ENCODE peak calls at places on chromosomes 13 and 19, in five cellular contexts. C is breast epithelium, L is OCI-LY7, Z is brain microvascular endothelial cell, R is small intestine. J is an unnamed sample.

GRCh38 chr19:41869374-41869955 is 7.6 kb upstream of the CD79A start:
- DNase-seq in C (no peak), L (peak), Z (no peak), R (no peak), J (no peak)

GRCh38 chr19:262125-262524 is 29.1 kb downstream of the PLPP2 start:
- DNase-seq in C (no peak), L (no peak), Z (no peak), R (no peak), J (no peak)

GRCh38 chr19:11463391-11463790 is 17.5 kb downstream of the ELAVL3 start:
- DNase-seq in C (no peak), L (peak), Z (no peak), R (no peak), J (no peak)

GRCh38 chr13:80239571-80240255 is 101.2 kb downstream of the SPRY2 start:
- DNase-seq in C (no peak), L (no peak), Z (no peak), R (no peak), J (no peak)

GRCh38 chr13:74305876-74306275 is 171.7 kb upstream of the KLF12 start:
- DNase-seq in C (no peak), L (no peak), Z (no peak), R (no peak), J (no peak)

GRCh38 chr13:49308104-49308875 is 60.6 kb downstream of the CDADC1 start:
- DNase-seq in C (peak), L (no peak), Z (peak), R (no peak), J (no peak)

GRCh38 chr13:73274147-73274546 is 215.3 kb downstream of the KLF5 start:
- DNase-seq in C (no peak), L (no peak), Z (no peak), R (no peak), J (no peak)

GRCh38 chr13:78160793-78161192 is 242.2 kb upstream of the EDNRB start:
- DNase-seq in C (no peak), L (no peak), Z (no peak), R (no peak), J (no peak)

GRCh38 chr13:41565221-41565620 is 107.9 kb downstream of the RGCC start:
- DNase-seq in C (no peak), L (no peak), Z (peak), R (no peak), J (no peak)

GRCh38 chr19:19451429-19452240 is 46.2 kb downstream of the GATAD2A start:
- DNase-seq in C (no peak), L (no peak), Z (no peak), R (no peak), J (no peak)

GRCh38 chr19:50269653-50270052 is 59.5 kb downstream of the KCNC3 start:
- DNase-seq in C (no peak), L (no peak), Z (no peak), R (no peak), J (no peak)

GRCh38 chr19:6668696-6669095 is 1.3 kb downstream of the TNFSF14 start:
- DNase-seq in C (no peak), L (no peak), Z (no peak), R (no peak), J (no peak)

GRCh38 chr13:51035469-51035868 is 75.6 kb downstream of the C13orf42 start:
- DNase-seq in C (no peak), L (no peak), Z (no peak), R (no peak), J (no peak)

GRCh38 chr13:41494202-41494601 is 36.9 kb downstream of the RGCC start:
- DNase-seq in C (no peak), L (no peak), Z (no peak), R (no peak), J (no peak)

GRCh38 chr13:23609414-23610186 is 39.4 kb downstream of the TNFRSF19 start:
- DNase-seq in C (no peak), L (no peak), Z (peak), R (no peak), J (no peak)

GRCh38 chr19:16361926-16362325 is 37.3 kb downstream of the KLF2 start:
- DNase-seq in C (no peak), L (no peak), Z (no peak), R (no peak), J (no peak)

GRCh38 chr13:37868691-37869505 is 674 bp downstream of the TRPC4 start:
- DNase-seq in C (no peak), L (no peak), Z (peak), R (peak), J (no peak)

GRCh38 chr13:83312194-83312593 is 570.1 kb downstream of the SLITRK1 start:
- DNase-seq in C (no peak), L (no peak), Z (peak), R (no peak), J (no peak)

GRCh38 chr13:100399455-100399854 is 189.1 kb downstream of the GGACT start:
- DNase-seq in C (no peak), L (no peak), Z (no peak), R (no peak), J (no peak)

GRCh38 chr19:58554494-58555368 is at the start of gene CHMP2A:
- DNase-seq in C (peak), L (peak), Z (peak), R (peak), J (peak)

GRCh38 chr13:41418751-41419150 is 38.6 kb upstream of the RGCC start:
- DNase-seq in C (no peak), L (no peak), Z (no peak), R (no peak), J (no peak)

GRCh38 chr19:35608250-35608649 is 4.3 kb upstream of the HAUS5 start:
- DNase-seq in C (no peak), L (peak), Z (no peak), R (no peak), J (no peak)

GRCh38 chr19:37045140-37045539 is 33.1 kb upstream of the ZNF420 start:
- DNase-seq in C (no peak), L (no peak), Z (no peak), R (no peak), J (no peak)

GRCh38 chr19:1063030-1063908 is 3.7 kb upstream of the ARHGAP45 start:
- DNase-seq in C (no peak), L (peak), Z (no peak), R (no peak), J (peak)

GRCh38 chr13:45479661-45480060 is 14.9 kb downstream of the COG3 start:
- DNase-seq in C (no peak), L (no peak), Z (no peak), R (no peak), J (no peak)

GRCh38 chr13:28597641-28598040 is 61.3 kb upstream of the POMP start:
- DNase-seq in C (no peak), L (no peak), Z (no peak), R (no peak), J (no peak)

GRCh38 chr13:29924482-29924884 is 74.1 kb upstream of the UBL3 start:
- DNase-seq in C (no peak), L (no peak), Z (peak), R (no peak), J (no peak)

GRCh38 chr19:30280018-30280417 is 92.2 kb upstream of the ZNF536 start:
- DNase-seq in C (no peak), L (no peak), Z (no peak), R (no peak), J (no peak)

GRCh38 chr19:19213822-19214558 is 2.2 kb downstream of the NCAN start:
- DNase-seq in C (no peak), L (no peak), Z (no peak), R (no peak), J (no peak)

GRCh38 chr13:113288880-113289279 is 8.2 kb upstream of the LAMP1 start:
- DNase-seq in C (no peak), L (no peak), Z (no peak), R (no peak), J (no peak)

GRCh38 chr13:113291129-113291528 is 5.9 kb upstream of the LAMP1 start:
- DNase-seq in C (no peak), L (no peak), Z (no peak), R (no peak), J (no peak)

GRCh38 chr13:113296842-113297369 is at the start of gene LAMP1:
- DNase-seq in C (peak), L (peak), Z (peak), R (peak), J (peak)

GRCh38 chr13:113297370-113297871 is 382 bp downstream of the LAMP1 start:
- DNase-seq in C (peak), L (no peak), Z (no peak), R (no peak), J (peak)

GRCh38 chr13:113291997-113292862 is 4.8 kb upstream of the LAMP1 start:
- DNase-seq in C (no peak), L (no peak), Z (no peak), R (no peak), J (peak)
- H3K27ac ChIP-seq in C (peak), L (no peak), Z (no peak), R (no peak), J (no peak)

GRCh38 chr13:105338044-105338443 is 1197.4 kb downstream of the EFNB2 start:
- DNase-seq in C (no peak), L (no peak), Z (no peak), R (no peak), J (no peak)

GRCh38 chr13:105334211-105334610 is 1201.3 kb downstream of the EFNB2 start:
- DNase-seq in C (no peak), L (no peak), Z (peak), R (no peak), J (no peak)

GRCh38 chr13:105329359-105329758 is 1206.1 kb downstream of the EFNB2 start:
- DNase-seq in C (no peak), L (no peak), Z (no peak), R (no peak), J (no peak)

GRCh38 chr13:105336706-105337582 is 1198.5 kb downstream of the EFNB2 start:
- DNase-seq in C (no peak), L (no peak), Z (peak), R (no peak), J (no peak)

GRCh38 chr13:105333416-105333815 is 1202.0 kb downstream of the EFNB2 start:
- DNase-seq in C (no peak), L (no peak), Z (peak), R (no peak), J (no peak)
- H3K27ac ChIP-seq in C (no peak), L (no peak), Z (peak), R (no peak), J (no peak)

GRCh38 chr19:53977991-53978731 is 13.3 kb upstream of the CACNG6 start:
- DNase-seq in C (no peak), L (no peak), Z (peak), R (no peak), J (no peak)
- H3K27ac ChIP-seq in C (no peak), L (no peak), Z (no peak), R (no peak), J (no peak)

DNA sequence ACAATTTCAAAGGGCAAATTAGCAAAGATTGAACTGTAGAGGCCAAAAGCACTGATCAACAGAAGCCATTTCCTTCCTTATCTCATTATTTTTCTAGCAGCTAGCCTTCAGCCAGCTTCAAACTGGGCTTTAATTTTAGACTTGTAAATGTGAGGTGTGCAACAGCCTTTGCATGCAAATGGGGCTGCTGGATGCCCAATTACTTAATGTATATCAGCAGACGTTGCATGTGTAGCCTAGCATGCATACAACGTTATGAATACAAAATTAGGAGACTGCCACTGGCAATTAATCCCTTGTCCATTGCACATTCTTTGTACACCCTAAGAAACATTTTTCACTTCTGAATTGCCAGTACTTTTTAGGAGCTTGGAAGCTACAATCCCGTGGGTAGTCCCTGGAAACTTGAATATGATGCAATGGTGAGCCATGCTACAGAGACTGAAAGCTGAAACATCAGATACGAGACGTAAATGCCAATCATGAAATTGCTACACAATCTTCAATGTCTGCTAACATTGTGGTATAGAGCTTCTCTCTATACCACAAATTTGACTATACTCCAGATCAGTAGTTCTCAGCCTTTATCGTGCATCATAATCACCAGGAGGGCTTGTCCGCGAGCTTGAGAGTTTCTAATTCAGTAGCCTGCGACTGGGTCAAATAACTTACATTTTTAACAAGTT is 20.2 kb downstream of the EPSTI1 start:
- DNase-seq in C (no peak), L (no peak), Z (peak), R (no peak), J (no peak)
- H3K27ac ChIP-seq in C (no peak), L (no peak), Z (no peak), R (peak), J (no peak)

DNA sequence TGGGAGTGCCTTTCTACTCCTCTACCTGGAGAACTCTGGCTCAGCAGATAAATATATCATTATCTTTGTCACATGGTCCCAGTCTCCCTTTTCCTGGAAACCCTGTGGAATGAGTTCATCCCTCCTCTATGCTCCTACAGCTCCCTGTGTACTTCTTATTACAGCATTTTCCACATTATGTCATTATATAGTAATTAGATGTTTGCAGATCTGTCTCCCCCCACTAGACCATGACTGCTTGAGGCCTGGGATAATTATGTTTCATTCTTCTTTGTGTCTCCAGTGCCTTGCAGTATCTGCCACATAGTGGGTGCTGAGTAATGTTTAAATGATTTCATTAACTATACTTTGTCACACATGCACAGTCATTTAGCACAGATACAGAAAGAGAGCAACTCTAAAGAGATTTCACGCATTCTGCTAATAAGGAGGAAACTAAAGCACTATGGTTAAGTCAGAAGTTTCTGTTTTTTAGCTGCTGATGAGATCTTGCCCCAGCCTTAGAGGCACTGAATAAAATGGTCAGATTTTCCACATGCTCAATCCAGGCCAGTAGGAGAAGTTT is 66.1 kb upstream of the DIAPH3 start:
- DNase-seq in C (no peak), L (no peak), Z (no peak), R (no peak), J (no peak)
- H3K27ac ChIP-seq in C (no peak), L (no peak), Z (no peak), R (no peak), J (no peak)

GRCh38 chr13:46606915-46607413 is 54.0 kb downstream of the LRCH1 start:
- DNase-seq in C (no peak), L (no peak), Z (no peak), R (no peak), J (no peak)
- H3K27ac ChIP-seq in C (peak), L (peak), Z (no peak), R (peak), J (no peak)

DNA sequence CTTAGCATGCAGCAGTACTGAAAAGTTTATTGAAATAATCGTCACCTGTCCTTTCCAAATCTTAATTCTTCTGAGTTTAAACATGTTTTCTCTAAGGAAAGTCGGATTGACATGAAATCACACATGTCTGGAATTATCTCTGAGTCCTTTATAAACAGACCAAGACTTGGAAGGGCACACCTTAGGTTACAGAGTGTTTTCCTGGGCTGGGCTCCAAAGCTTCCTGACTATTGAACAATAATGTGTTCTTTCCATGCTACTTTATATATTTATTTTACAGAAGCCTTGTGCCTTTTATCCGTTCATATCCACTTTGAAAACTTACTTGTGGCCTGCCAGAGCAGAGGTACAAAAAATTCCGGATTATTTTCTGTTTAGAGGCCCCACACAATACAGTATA is 52.1 kb downstream of the LRCH1 start:
- DNase-seq in C (no peak), L (no peak), Z (no peak), R (peak), J (no peak)
- H3K27ac ChIP-seq in C (peak), L (no peak), Z (no peak), R (peak), J (no peak)

GRCh38 chr13:60572003-60572792 is 175.2 kb downstream of the TDRD3 start:
- DNase-seq in C (no peak), L (no peak), Z (peak), R (no peak), J (no peak)
- H3K27ac ChIP-seq in C (no peak), L (no peak), Z (no peak), R (no peak), J (no peak)

GRCh38 chr19:45782820-45783785 is 813 bp upstream of the DMPK start:
- DNase-seq in C (peak), L (no peak), Z (peak), R (no peak), J (no peak)

GRCh38 chr19:45785781-45786532 is 3.7 kb upstream of the DMPK start:
- DNase-seq in C (no peak), L (no peak), Z (no peak), R (no peak), J (no peak)

GRCh38 chr19:45782162-45782623 is at the start of gene DMPK:
- DNase-seq in C (no peak), L (no peak), Z (no peak), R (no peak), J (no peak)

GRCh38 chr19:45785097-45785496 is 2.8 kb upstream of the DMPK start:
- DNase-seq in C (no peak), L (no peak), Z (no peak), R (no peak), J (no peak)

GRCh38 chr19:45784096-45784495 is 1.8 kb upstream of the DMPK start:
- DNase-seq in C (no peak), L (no peak), Z (no peak), R (no peak), J (no peak)
- H3K27ac ChIP-seq in C (peak), L (no peak), Z (no peak), R (peak), J (no peak)

GRCh38 chr13:46654956-46655726 is 102.2 kb downstream of the LRCH1 start:
- DNase-seq in C (no peak), L (no peak), Z (no peak), R (peak), J (no peak)

GRCh38 chr13:46659413-46660065 is 106.6 kb downstream of the LRCH1 start:
- DNase-seq in C (no peak), L (no peak), Z (no peak), R (peak), J (no peak)

GRCh38 chr13:46660408-46660807 is 107.4 kb downstream of the LRCH1 start:
- DNase-seq in C (no peak), L (no peak), Z (no peak), R (no peak), J (no peak)

GRCh38 chr13:46656786-46657185 is 103.8 kb downstream of the LRCH1 start:
- DNase-seq in C (no peak), L (no peak), Z (no peak), R (no peak), J (no peak)

GRCh38 chr13:46655727-46656180 is 102.8 kb downstream of the LRCH1 start:
- DNase-seq in C (peak), L (no peak), Z (no peak), R (no peak), J (no peak)
- H3K27ac ChIP-seq in C (peak), L (no peak), Z (peak), R (peak), J (peak)

J was measured in naive thymus-derived CD4-positive, alpha-beta T cell.